ENCODE peak calls at places on chromosomes 4 and X, in six cellular contexts. P is GM23338, O is PC-3, A is type B pancreatic cell, C is fibroblast of pulmonary artery, J is hepatocyte. W is an unnamed sample.

GRCh38 chr4:61294001-61294400 is 93.9 kb downstream of the ADGRL3 start:
- DNase-seq in P (no peak), O (no peak), A (no peak), C (no peak), J (no peak), W (no peak)

GRCh38 chr4:57442834-57443291 is 332.7 kb upstream of the IGFBP7 start:
- DNase-seq in P (peak), O (peak), A (no peak), C (peak), J (peak), W (peak)

GRCh38 chrX:132382068-132382467 is 106.8 kb downstream of the MBNL3 start:
- DNase-seq in P (no peak), O (no peak), A (no peak), C (no peak), J (no peak), W (no peak)

GRCh38 chr4:3857316-3857926 is 91.2 kb downstream of the ADRA2C start:
- DNase-seq in P (no peak), O (no peak), A (no peak), C (no peak), J (no peak), W (no peak)

GRCh38 chr4:82620126-82620525 is 58.3 kb upstream of the TMEM150C start:
- DNase-seq in P (no peak), O (no peak), A (no peak), C (no peak), J (no peak), W (no peak)

GRCh38 chr4:932713-933070 is 432 bp downstream of the TMEM175 start:
- DNase-seq in P (no peak), O (no peak), A (no peak), C (no peak), J (no peak), W (no peak)

GRCh38 chrX:115957862-115958490 is 212.6 kb upstream of the AGTR2 start:
- DNase-seq in P (peak), O (peak), A (no peak), C (no peak), J (no peak), W (no peak)

GRCh38 chr4:76947369-76947768 is 2.2 kb upstream of the SEPTIN11 start:
- DNase-seq in P (no peak), O (no peak), A (no peak), C (peak), J (no peak), W (no peak)

GRCh38 chrX:101009086-101009485 is 39.6 kb downstream of the ARL13A start:
- DNase-seq in P (no peak), O (no peak), A (no peak), C (no peak), J (no peak), W (no peak)

GRCh38 chr4:21769404-21770147 is 179.0 kb downstream of the KCNIP4 start:
- DNase-seq in P (no peak), O (peak), A (no peak), C (peak), J (no peak), W (no peak)

GRCh38 chr4:1509366-1509765 is 103.1 kb upstream of the NKX1-1 start:
- DNase-seq in P (no peak), O (no peak), A (no peak), C (no peak), J (no peak), W (peak)

GRCh38 chr4:86595426-86595805 is 1.3 kb downstream of the PTPN13 start:
- DNase-seq in P (no peak), O (peak), A (no peak), C (peak), J (peak), W (no peak)

GRCh38 chrX:17052210-17052609 is 105.8 kb downstream of the REPS2 start:
- DNase-seq in P (no peak), O (no peak), A (no peak), C (no peak), J (no peak), W (no peak)

GRCh38 chrX:23656684-23657083 is 10.6 kb upstream of the PRDX4 start:
- DNase-seq in P (no peak), O (peak), A (no peak), C (no peak), J (no peak), W (no peak)

GRCh38 chrX:153469811-153470410 is 465 bp downstream of the HAUS7 start:
- DNase-seq in P (peak), O (peak), A (no peak), C (peak), J (peak), W (no peak)

GRCh38 chr4:623914-624626 is 1.3 kb upstream of the PDE6B start:
- DNase-seq in P (peak), O (no peak), A (no peak), C (no peak), J (no peak), W (no peak)

GRCh38 chr4:20487852-20488251 is 212.4 kb upstream of the PACRGL start:
- DNase-seq in P (no peak), O (peak), A (no peak), C (peak), J (no peak), W (no peak)

GRCh38 chr4:106160560-106160959 is 155.4 kb downstream of the TBCK start:
- DNase-seq in P (no peak), O (no peak), A (no peak), C (peak), J (no peak), W (no peak)

GRCh38 chr4:25938251-25939186 is 24.5 kb downstream of the SMIM20 start:
- DNase-seq in P (no peak), O (peak), A (no peak), C (peak), J (no peak), W (no peak)

GRCh38 chrX:19670321-19670750 is 155.0 kb upstream of the MAP3K15 start:
- DNase-seq in P (no peak), O (peak), A (no peak), C (peak), J (peak), W (no peak)

GRCh38 chrX:45006002-45006800 is 133.2 kb downstream of the KDM6A start:
- DNase-seq in P (peak), O (peak), A (no peak), C (peak), J (no peak), W (no peak)

GRCh38 chrX:19888419-19888879 is 1.0 kb upstream of the SH3KBP1 start:
- DNase-seq in P (peak), O (peak), A (no peak), C (peak), J (peak), W (no peak)

GRCh38 chr4:138851626-138852443 is 163.7 kb upstream of the NOCT start:
- DNase-seq in P (peak), O (no peak), A (no peak), C (no peak), J (peak), W (no peak)

GRCh38 chrX:144586756-144587155 is 660.5 kb upstream of the SPANXN1 start:
- DNase-seq in P (no peak), O (peak), A (no peak), C (peak), J (peak), W (no peak)

GRCh38 chrX:22674947-22675346 is 324.8 kb upstream of the DDX53 start:
- DNase-seq in P (no peak), O (no peak), A (no peak), C (no peak), J (no peak), W (no peak)

GRCh38 chr4:94446386-94446785 is 5.4 kb upstream of the PDLIM5 start:
- DNase-seq in P (no peak), O (peak), A (no peak), C (peak), J (no peak), W (no peak)

GRCh38 chrX:80747832-80748231 is 61.8 kb downstream of the BRWD3 start:
- DNase-seq in P (no peak), O (no peak), A (no peak), C (no peak), J (no peak), W (no peak)

GRCh38 chr4:124334119-124334518 is 378.4 kb downstream of the ANKRD50 start:
- DNase-seq in P (peak), O (peak), A (no peak), C (peak), J (peak), W (no peak)

GRCh38 chr4:61443813-61444510 is 243.8 kb downstream of the ADGRL3 start:
- DNase-seq in P (no peak), O (peak), A (no peak), C (peak), J (no peak), W (no peak)

GRCh38 chrX:68199062-68199848 is 234.0 kb downstream of the OPHN1 start:
- DNase-seq in P (no peak), O (peak), A (no peak), C (no peak), J (no peak), W (no peak)

GRCh38 chrX:6574762-6575161 is 39.8 kb upstream of the VCX3A start:
- DNase-seq in P (peak), O (no peak), A (no peak), C (no peak), J (no peak), W (no peak)

DNA sequence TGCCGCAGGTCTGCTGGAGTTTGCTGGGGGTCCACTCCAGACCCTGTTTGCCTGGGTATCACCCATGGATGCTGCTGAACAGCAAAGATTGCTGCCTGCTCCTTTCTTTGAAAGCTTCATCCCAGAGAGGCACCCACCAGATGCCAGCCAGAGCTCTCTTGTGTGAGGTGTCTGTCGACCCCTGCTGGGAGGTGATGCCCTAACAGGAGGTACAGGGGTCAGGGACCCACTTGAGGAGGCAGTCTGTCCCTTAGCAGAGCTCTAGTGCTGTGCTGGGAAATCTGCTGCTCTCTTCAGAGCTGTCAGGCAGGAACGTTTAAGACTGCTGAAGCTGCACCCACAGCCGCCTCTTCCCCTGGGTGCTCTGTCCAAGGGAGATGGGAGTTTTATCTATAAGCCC is 162.7 kb downstream of the NAF1 start:
- DNase-seq in P (peak), O (no peak), A (no peak), C (no peak), J (no peak), W (no peak)
- TF ChIP-seq CTCF in P (peak), O (no peak), A (no peak), C (no peak), J (no peak), W (no peak)

GRCh38 chr4:159015862-159016261 is 87.0 kb upstream of the RAPGEF2 start:
- DNase-seq in P (no peak), O (no peak), A (no peak), C (peak), J (no peak), W (no peak)

GRCh38 chr4:159017323-159018036 is 85.4 kb upstream of the RAPGEF2 start:
- DNase-seq in P (no peak), O (no peak), A (no peak), C (no peak), J (no peak), W (no peak)

GRCh38 chr4:159018062-159018629 is 84.7 kb upstream of the RAPGEF2 start:
- DNase-seq in P (no peak), O (no peak), A (no peak), C (no peak), J (no peak), W (no peak)

GRCh38 chr4:159014896-159015295 is 88.0 kb upstream of the RAPGEF2 start:
- DNase-seq in P (no peak), O (no peak), A (no peak), C (no peak), J (no peak), W (no peak)

GRCh38 chr4:159016527-159017137 is 86.2 kb upstream of the RAPGEF2 start:
- DNase-seq in P (peak), O (no peak), A (no peak), C (peak), J (peak), W (no peak)
- TF ChIP-seq CTCF in P (peak), O (no peak), A (peak), C (peak), J (peak), W (no peak)

DNA sequence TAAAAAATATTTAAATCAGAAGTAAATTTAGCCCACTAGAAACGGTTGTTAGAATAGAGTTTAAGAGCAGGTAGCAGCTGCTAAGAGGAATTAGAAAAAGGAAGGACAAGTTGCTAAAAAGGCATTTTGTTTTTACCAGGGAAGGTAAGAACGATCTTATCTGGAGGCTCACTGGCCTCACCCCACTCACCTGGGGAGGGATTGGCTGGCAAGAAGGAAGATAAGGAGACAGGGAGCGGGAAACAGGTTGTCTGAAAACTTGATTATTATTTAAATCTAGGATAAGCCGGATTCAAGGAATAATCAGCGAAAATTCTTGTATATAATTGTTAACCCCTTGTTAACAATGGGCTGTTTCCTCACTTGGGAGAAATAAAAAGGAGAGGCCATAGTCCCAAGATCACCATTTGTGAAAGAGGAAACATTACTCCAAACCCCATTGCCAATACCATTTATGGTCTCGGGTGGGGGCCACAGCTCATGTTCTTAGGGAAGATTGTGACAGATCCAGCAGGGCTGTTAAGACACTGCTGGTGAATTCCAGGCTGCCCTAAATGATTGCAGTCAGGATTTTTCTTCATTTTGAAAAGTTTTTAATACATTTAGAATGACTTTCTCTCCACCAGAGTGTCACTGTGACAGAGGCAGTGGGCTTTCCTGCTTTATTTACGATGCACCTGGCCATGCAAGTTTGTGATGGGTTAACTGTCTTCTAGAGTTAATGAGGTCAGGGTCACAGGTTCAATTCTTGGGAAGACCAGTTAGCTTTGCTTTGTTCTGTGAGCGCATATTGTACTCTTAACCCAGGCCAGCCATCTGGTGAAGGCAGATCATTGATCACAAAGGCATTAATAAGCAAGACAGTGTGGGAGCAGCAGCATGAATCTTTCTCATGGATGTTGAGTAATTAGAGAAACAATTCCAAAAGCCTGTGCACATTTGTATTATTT is 106.6 kb downstream of the CEP135 start:
- DNase-seq in P (peak), O (no peak), A (no peak), C (no peak), J (peak), W (no peak)
- TF ChIP-seq CTCF in P (no peak), O (no peak), A (no peak), C (no peak), J (no peak), W (no peak)

DNA sequence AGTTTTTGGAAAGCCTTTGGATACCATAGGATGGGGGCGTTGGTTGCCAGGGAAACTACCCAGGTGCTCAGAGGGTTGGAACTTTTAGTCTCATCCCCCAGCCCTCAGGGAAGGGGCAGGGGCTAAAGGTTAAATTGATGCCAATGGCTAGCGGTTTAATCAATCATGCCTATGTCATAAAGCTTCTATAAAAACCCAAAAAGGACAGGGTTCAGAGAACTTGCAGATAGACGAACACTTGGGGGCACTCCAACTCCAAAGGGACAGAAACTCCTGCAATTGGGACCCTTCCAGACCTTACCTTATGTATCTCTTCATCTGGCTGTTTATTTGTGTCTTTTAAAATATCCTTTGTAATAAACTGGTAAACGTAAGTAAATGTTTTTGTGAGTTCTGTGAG is 30.0 kb upstream of the GPR173 start:
- DNase-seq in P (peak), O (peak), A (peak), C (no peak), J (no peak), W (no peak)
- TF ChIP-seq CTCF in P (peak), O (no peak), A (no peak), C (peak), J (no peak), W (no peak)